ENCODE peak calls at places on chromosome 12, in seven cellular contexts. U is prostate gland; Q is naive thymus-derived CD8-positive, alpha-beta T cell; M is lung; Y is astrocyte of the spinal cord; X is naive thymus-derived CD4-positive, alpha-beta T cell; G is left lobe of liver. T is an unnamed sample.

GRCh38 chr12:26431211-26431610 is 235.8 kb downstream of the SSPN start:
- DNase-seq in U (no peak), Y (no peak), M (no peak), X (no peak), G (no peak), Q (no peak), T (no peak)

GRCh38 chr12:86256169-86256568 is at the start of gene MGAT4C:
- DNase-seq in M (no peak), G (no peak), Y (no peak), X (no peak), Q (no peak), U (no peak), T (no peak)

GRCh38 chr12:114166360-114166759 is 200.2 kb upstream of the RBM19 start:
- DNase-seq in Q (no peak), X (no peak), Y (peak), U (no peak), G (no peak), M (no peak), T (no peak)

GRCh38 chr12:124348659-124349380 is 53.9 kb downstream of the RFLNA start:
- DNase-seq in M (no peak), Y (no peak), G (no peak), U (no peak), Q (no peak), X (no peak), T (no peak)

GRCh38 chr12:68611094-68611818 is 557 bp downstream of the RAP1B start:
- DNase-seq in X (peak), M (peak), U (peak), G (peak), Q (peak), Y (peak), T (peak)

GRCh38 chr12:113854385-113855136 is 111.6 kb downstream of the RBM19 start:
- DNase-seq in Y (no peak), X (no peak), M (no peak), Q (no peak), U (no peak), G (no peak), T (no peak)

GRCh38 chr12:8120072-8120713 is 3.2 kb upstream of the CLEC4A start:
- DNase-seq in Q (no peak), Y (no peak), X (no peak), G (no peak), U (no peak), M (no peak), T (no peak)

GRCh38 chr12:60120199-60120598 is 524.4 kb downstream of the SLC16A7 start:
- DNase-seq in G (no peak), Y (no peak), M (no peak), U (no peak), X (no peak), Q (no peak), T (no peak)

GRCh38 chr12:124094188-124094587 is 121.2 kb downstream of the ZNF664 start:
- DNase-seq in G (no peak), Q (no peak), M (no peak), U (no peak), Y (no peak), X (no peak), T (no peak)

GRCh38 chr12:101696477-101697196 is 803 bp upstream of the CHPT1 start:
- DNase-seq in Q (no peak), Y (no peak), X (no peak), U (peak), M (peak), G (peak), T (peak)

GRCh38 chr12:52321433-52321832 is 235 bp upstream of the KRT83 start:
- DNase-seq in X (no peak), M (no peak), U (peak), Q (no peak), G (no peak), Y (no peak), T (no peak)

GRCh38 chr12:43766291-43766690 is 7.5 kb downstream of the IRAK4 start:
- DNase-seq in Y (no peak), G (no peak), M (no peak), U (no peak), Q (no peak), X (no peak), T (no peak)

GRCh38 chr12:3821441-3821840 is 51.8 kb downstream of the PARP11 start:
- DNase-seq in Q (no peak), M (no peak), U (peak), G (no peak), Y (no peak), X (no peak), T (no peak)

GRCh38 chr12:57208116-57208945 is 8.3 kb upstream of the NXPH4 start:
- DNase-seq in G (no peak), U (no peak), Q (no peak), M (no peak), X (no peak), Y (no peak), T (no peak)

GRCh38 chr12:19873146-19873545 is 433.9 kb downstream of the AEBP2 start:
- DNase-seq in X (no peak), Q (no peak), M (no peak), Y (no peak), G (no peak), U (no peak), T (no peak)

GRCh38 chr12:102120886-102121285 is 903 bp downstream of the PARPBP start:
- DNase-seq in Q (no peak), Y (peak), U (no peak), G (no peak), X (no peak), M (no peak), T (no peak)